ENCODE peak calls at places on chromosomes 12 and 14, in four cellular contexts. One of them, this sample, is unnamed.

GRCh38 chr12:93839076-93839475 is 161.9 kb downstream of the CRADD start:
- DNase-seq in WERI-Rb-1: no peak
- DNase-seq in lower leg skin: no peak
- DNase-seq in CD8-positive, alpha-beta memory T cell: no peak
- DNase-seq in this sample: no peak

GRCh38 chr12:114119316-114119715 is 153.2 kb upstream of the RBM19 start:
- DNase-seq in WERI-Rb-1: no peak
- DNase-seq in lower leg skin: no peak
- DNase-seq in CD8-positive, alpha-beta memory T cell: no peak
- DNase-seq in this sample: no peak

GRCh38 chr12:44457465-44457864 is 418.6 kb downstream of the NELL2 start:
- DNase-seq in WERI-Rb-1: peak
- DNase-seq in lower leg skin: no peak
- DNase-seq in CD8-positive, alpha-beta memory T cell: no peak
- DNase-seq in this sample: no peak

GRCh38 chr12:123752046-123752445 is 10.1 kb upstream of the DNAH10 start:
- DNase-seq in WERI-Rb-1: no peak
- DNase-seq in lower leg skin: peak
- DNase-seq in CD8-positive, alpha-beta memory T cell: no peak
- DNase-seq in this sample: no peak

GRCh38 chr12:131511391-131511802 is 199.5 kb upstream of the SFSWAP start:
- DNase-seq in WERI-Rb-1: no peak
- DNase-seq in lower leg skin: peak
- DNase-seq in CD8-positive, alpha-beta memory T cell: peak
- DNase-seq in this sample: no peak

GRCh38 chr14:93332032-93332852 is 594 bp downstream of the BTBD7 start:
- DNase-seq in WERI-Rb-1: peak
- DNase-seq in lower leg skin: peak
- DNase-seq in CD8-positive, alpha-beta memory T cell: no peak
- DNase-seq in this sample: no peak

GRCh38 chr14:89304972-89305703 is 111.9 kb downstream of the FOXN3 start:
- DNase-seq in WERI-Rb-1: no peak
- DNase-seq in lower leg skin: no peak
- DNase-seq in CD8-positive, alpha-beta memory T cell: no peak
- DNase-seq in this sample: peak

GRCh38 chr12:943051-943450 is 6.4 kb downstream of the RAD52 start:
- DNase-seq in WERI-Rb-1: no peak
- DNase-seq in lower leg skin: no peak
- DNase-seq in CD8-positive, alpha-beta memory T cell: no peak
- DNase-seq in this sample: no peak

GRCh38 chr12:94405378-94406116 is 54.1 kb downstream of the CEP83 start:
- DNase-seq in WERI-Rb-1: no peak
- DNase-seq in lower leg skin: no peak
- DNase-seq in CD8-positive, alpha-beta memory T cell: no peak
- DNase-seq in this sample: no peak

GRCh38 chr14:24299255-24300191 is at the start of the genes DHRS1 and NOP9:
- DNase-seq in WERI-Rb-1: peak
- DNase-seq in lower leg skin: peak
- DNase-seq in CD8-positive, alpha-beta memory T cell: peak
- DNase-seq in this sample: peak

GRCh38 chr12:120381752-120382419 is 12.9 kb upstream of the MSI1 start:
- DNase-seq in WERI-Rb-1: no peak
- DNase-seq in lower leg skin: no peak
- DNase-seq in CD8-positive, alpha-beta memory T cell: no peak
- DNase-seq in this sample: no peak

GRCh38 chr14:52730708-52731111 is 744 bp downstream of the STYX start:
- DNase-seq in WERI-Rb-1: no peak
- DNase-seq in lower leg skin: no peak
- DNase-seq in CD8-positive, alpha-beta memory T cell: no peak
- DNase-seq in this sample: no peak

GRCh38 chr14:65336191-65336591 is 76.3 kb upstream of the FUT8 start:
- DNase-seq in WERI-Rb-1: no peak
- DNase-seq in lower leg skin: no peak
- DNase-seq in CD8-positive, alpha-beta memory T cell: no peak
- DNase-seq in this sample: no peak

GRCh38 chr12:105995986-105996385 is 142.8 kb downstream of the NUAK1 start:
- DNase-seq in WERI-Rb-1: peak
- DNase-seq in lower leg skin: no peak
- DNase-seq in CD8-positive, alpha-beta memory T cell: no peak
- DNase-seq in this sample: peak

DNA sequence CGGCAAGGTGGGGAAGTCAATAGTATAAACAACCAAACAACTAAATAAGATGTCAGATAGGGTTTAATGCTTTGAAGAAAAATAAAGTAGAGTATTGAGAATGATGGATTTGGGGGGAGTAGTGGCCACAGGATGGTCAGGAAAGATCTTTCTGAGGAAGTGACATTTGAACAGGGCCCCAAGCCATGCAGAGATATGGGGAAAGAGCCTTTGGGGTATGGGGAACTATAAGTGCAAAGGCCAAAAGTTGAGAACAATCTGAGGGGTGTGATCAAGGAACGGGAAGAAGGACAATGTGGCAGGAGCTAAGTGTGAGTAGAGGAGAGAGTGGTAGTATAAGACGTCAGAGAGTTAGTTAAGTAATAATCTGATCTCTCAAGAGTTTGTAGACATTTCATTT is 1.3 kb downstream of the MRPS35 start:
- DNase-seq in WERI-Rb-1: no peak
- DNase-seq in lower leg skin: no peak
- DNase-seq in CD8-positive, alpha-beta memory T cell: no peak
- DNase-seq in this sample: no peak
- H3K4me3 ChIP-seq in WERI-Rb-1: no peak
- H3K4me3 ChIP-seq in lower leg skin: no peak
- H3K4me3 ChIP-seq in CD8-positive, alpha-beta memory T cell: peak
- H3K4me3 ChIP-seq in this sample: peak

GRCh38 chr12:4269279-4269991 is 4.1 kb upstream of the CCND2 start:
- DNase-seq in WERI-Rb-1: peak
- DNase-seq in lower leg skin: peak
- DNase-seq in CD8-positive, alpha-beta memory T cell: peak
- DNase-seq in this sample: no peak

GRCh38 chr12:4272014-4272975 is 1.3 kb upstream of the CCND2 start:
- DNase-seq in WERI-Rb-1: peak
- DNase-seq in lower leg skin: peak
- DNase-seq in CD8-positive, alpha-beta memory T cell: peak
- DNase-seq in this sample: no peak

GRCh38 chr12:4270016-4270669 is 3.4 kb upstream of the CCND2 start:
- DNase-seq in WERI-Rb-1: no peak
- DNase-seq in lower leg skin: peak
- DNase-seq in CD8-positive, alpha-beta memory T cell: peak
- DNase-seq in this sample: no peak

GRCh38 chr12:4271433-4272013 is 2.0 kb upstream of the CCND2 start:
- DNase-seq in WERI-Rb-1: no peak
- DNase-seq in lower leg skin: peak
- DNase-seq in CD8-positive, alpha-beta memory T cell: no peak
- DNase-seq in this sample: no peak

DNA sequence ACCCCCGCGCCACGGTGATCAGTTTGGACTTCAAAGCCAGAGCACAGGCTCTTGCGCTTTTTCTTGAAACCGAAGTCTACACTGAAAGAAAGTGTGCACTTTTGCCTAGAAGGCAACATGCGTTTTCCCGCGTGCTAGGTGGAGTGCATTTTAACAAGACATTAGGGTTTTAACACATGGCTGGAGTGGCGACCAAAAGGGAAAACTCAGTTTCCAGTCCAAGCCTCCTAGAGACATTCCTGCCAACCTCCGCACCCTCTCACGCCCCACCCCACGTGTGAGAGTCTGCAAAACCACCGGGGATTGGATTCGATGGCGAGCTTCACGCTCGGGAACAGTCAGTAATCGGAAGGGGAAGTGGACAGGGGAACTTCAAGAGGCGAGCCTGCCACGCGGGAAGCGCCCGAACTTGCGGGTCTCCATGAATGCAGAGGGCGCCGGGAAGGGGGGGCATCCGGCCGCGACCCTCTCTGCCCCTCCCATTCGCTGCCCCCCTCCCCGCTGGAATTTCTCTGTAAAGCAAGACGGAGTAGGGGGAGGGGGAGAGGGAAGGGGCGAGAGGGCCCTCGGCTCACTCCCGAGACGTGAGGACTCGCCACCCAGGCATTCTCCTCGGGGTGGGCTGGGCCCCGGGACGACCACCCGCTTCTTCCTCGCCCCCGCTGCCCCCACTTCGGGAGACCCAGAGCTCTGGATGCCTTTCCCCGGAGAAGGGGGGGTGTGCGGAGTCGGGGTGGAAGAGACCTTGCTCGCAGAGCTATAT is 2.7 kb upstream of the CCND2 start:
- DNase-seq in WERI-Rb-1: no peak
- DNase-seq in lower leg skin: peak
- DNase-seq in CD8-positive, alpha-beta memory T cell: peak
- DNase-seq in this sample: no peak
- H3K4me3 ChIP-seq in WERI-Rb-1: peak
- H3K4me3 ChIP-seq in lower leg skin: peak
- H3K4me3 ChIP-seq in CD8-positive, alpha-beta memory T cell: peak
- H3K4me3 ChIP-seq in this sample: no peak

DNA sequence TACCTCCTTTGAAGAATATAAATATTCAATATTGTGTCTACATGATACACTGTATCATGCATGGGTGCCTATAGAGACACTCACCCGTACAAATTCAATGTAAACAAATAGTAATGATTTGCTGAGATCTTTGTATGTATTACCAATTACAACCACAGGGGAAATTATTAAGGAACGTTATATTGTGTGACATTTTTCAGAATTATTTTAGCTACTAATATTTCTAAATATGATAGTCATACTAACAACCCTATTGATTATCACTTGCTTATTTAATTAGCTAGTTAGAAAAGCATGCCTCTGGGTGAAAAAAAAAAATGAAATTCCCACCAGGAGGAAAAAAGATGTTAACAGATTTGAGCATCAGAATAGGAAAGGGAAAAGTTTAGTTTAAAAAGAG is 2.1 kb downstream of the SOX5 start:
- DNase-seq in WERI-Rb-1: no peak
- DNase-seq in lower leg skin: no peak
- DNase-seq in CD8-positive, alpha-beta memory T cell: no peak
- DNase-seq in this sample: no peak
- H3K4me3 ChIP-seq in WERI-Rb-1: no peak
- H3K4me3 ChIP-seq in lower leg skin: no peak
- H3K4me3 ChIP-seq in CD8-positive, alpha-beta memory T cell: no peak
- H3K4me3 ChIP-seq in this sample: no peak

GRCh38 chr12:69688496-69689427 is 10.3 kb downstream of the BEST3 start:
- DNase-seq in WERI-Rb-1: no peak
- DNase-seq in lower leg skin: peak
- DNase-seq in CD8-positive, alpha-beta memory T cell: no peak
- DNase-seq in this sample: peak
- H3K4me3 ChIP-seq in WERI-Rb-1: no peak
- H3K4me3 ChIP-seq in lower leg skin: no peak
- H3K4me3 ChIP-seq in CD8-positive, alpha-beta memory T cell: no peak
- H3K4me3 ChIP-seq in this sample: no peak

DNA sequence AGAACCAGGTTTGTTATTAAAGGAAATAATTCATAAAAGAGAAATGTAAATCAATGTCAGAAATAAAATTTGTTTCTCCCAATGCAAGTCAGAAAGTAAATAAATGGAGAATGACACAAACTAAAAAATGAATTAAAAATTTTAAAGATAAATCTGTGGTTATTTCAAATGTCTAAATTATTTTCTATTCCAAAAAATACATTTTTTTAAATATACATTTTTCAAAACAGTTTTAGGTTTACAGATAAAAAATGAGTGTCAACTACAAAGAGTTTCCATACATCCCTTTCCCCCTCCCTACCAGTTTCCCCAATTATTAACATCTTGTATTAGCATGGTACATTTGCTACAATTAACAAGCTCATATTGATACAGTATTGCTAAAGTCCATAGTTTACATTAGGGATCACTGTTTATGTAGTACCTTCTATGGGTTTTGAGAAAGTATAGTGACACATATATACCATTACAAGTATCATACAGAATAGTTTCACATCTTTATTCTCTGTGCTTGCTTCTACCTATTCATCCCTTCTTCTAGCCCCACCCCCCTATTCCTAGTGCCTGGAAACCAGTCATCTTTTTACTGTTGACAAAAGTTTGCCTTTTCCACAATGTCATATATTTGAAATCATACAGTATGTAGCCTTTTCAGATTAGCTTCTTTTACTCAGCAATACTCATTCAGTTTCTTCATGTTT is 104.2 kb downstream of the RALGAPA1 start:
- DNase-seq in WERI-Rb-1: no peak
- DNase-seq in lower leg skin: no peak
- DNase-seq in CD8-positive, alpha-beta memory T cell: no peak
- DNase-seq in this sample: no peak
- H3K4me3 ChIP-seq in WERI-Rb-1: no peak
- H3K4me3 ChIP-seq in lower leg skin: no peak
- H3K4me3 ChIP-seq in CD8-positive, alpha-beta memory T cell: no peak
- H3K4me3 ChIP-seq in this sample: no peak

GRCh38 chr14:74942164-74942563 is 13.2 kb downstream of the PGF start:
- DNase-seq in WERI-Rb-1: no peak
- DNase-seq in lower leg skin: no peak
- DNase-seq in CD8-positive, alpha-beta memory T cell: no peak
- DNase-seq in this sample: no peak

GRCh38 chr14:74940956-74941565 is 14.3 kb downstream of the PGF start:
- DNase-seq in WERI-Rb-1: no peak
- DNase-seq in lower leg skin: no peak
- DNase-seq in CD8-positive, alpha-beta memory T cell: no peak
- DNase-seq in this sample: no peak

GRCh38 chr14:74938873-74939495 is 15.9 kb upstream of the RPS6KL1 start:
- DNase-seq in WERI-Rb-1: peak
- DNase-seq in lower leg skin: no peak
- DNase-seq in CD8-positive, alpha-beta memory T cell: no peak
- DNase-seq in this sample: no peak

GRCh38 chr14:74942608-74943007 is 12.8 kb downstream of the PGF start:
- DNase-seq in WERI-Rb-1: no peak
- DNase-seq in lower leg skin: no peak
- DNase-seq in CD8-positive, alpha-beta memory T cell: no peak
- DNase-seq in this sample: no peak

DNA sequence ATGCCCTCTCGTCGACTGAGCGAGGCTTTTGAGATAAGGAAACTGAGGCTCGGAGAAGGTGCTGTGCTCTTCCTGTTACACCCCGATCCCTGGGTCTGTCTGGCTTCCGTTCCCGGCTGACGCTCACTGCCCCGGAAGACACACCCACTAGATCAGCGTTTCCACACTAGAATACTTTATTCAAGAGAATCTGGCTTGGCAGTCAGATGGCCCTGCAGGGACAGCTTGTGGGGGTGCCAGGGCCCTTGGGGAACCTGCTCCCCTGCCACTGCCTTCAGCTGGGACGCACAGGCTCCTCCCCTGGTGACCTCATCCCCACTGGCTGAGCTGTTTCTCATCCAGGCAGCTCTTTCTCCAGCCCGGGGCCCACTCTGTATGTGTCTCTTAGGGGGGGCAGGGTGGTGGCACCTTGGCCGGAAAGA is 13.7 kb downstream of the PGF start:
- DNase-seq in WERI-Rb-1: no peak
- DNase-seq in lower leg skin: peak
- DNase-seq in CD8-positive, alpha-beta memory T cell: peak
- DNase-seq in this sample: no peak
- H3K4me3 ChIP-seq in WERI-Rb-1: no peak
- H3K4me3 ChIP-seq in lower leg skin: no peak
- H3K4me3 ChIP-seq in CD8-positive, alpha-beta memory T cell: peak
- H3K4me3 ChIP-seq in this sample: no peak

This sample was measured in astrocyte of the cerebellum.